ENCODE peak calls at places on chromosomes 16 and 17, in six cellular contexts. N, Z, E, R, L and M are unnamed samples.
A peak's percentile ranks its signal among the peaks of the same experiment; 100 is the strongest.

GRCh38 chr16:58219432-58219831 is 21.5 kb upstream of the CSNK2A2 start:
- DNase-seq in R (no peak), E (no peak), N (no peak), L (no peak), Z (no peak), M (no peak)

GRCh38 chr17:57892820-57893595 is 43.2 kb upstream of the MRPS23 start:
- DNase-seq in Z (no peak), E (peak; percentile 98), R (peak; percentile 81), L (no peak), N (peak; percentile 99), M (peak; percentile 86)

GRCh38 chr16:51008037-51008436 is 143.0 kb downstream of the SALL1 start:
- DNase-seq in N (no peak), E (no peak), R (no peak), Z (no peak), L (no peak), M (no peak)

GRCh38 chr17:81018044-81018802 is 16.7 kb upstream of the BAIAP2 start:
- DNase-seq in Z (no peak), E (no peak), L (peak; percentile 58), N (no peak), R (no peak), M (no peak)

GRCh38 chr17:57553991-57554825 is 190.9 kb downstream of the CCDC182 start:
- DNase-seq in L (no peak), N (peak; percentile 12), Z (no peak), R (no peak), E (no peak), M (no peak)

GRCh38 chr17:19371259-19372003 is 6.9 kb upstream of the MAPK7 start:
- DNase-seq in N (no peak), L (no peak), Z (no peak), R (no peak), E (peak; percentile 2), M (no peak)

GRCh38 chr16:72847187-72848044 is 200.5 kb downstream of the ZFHX3 start:
- DNase-seq in Z (no peak), R (no peak), E (no peak), N (no peak), L (no peak), M (peak; percentile 48)

GRCh38 chr17:34306466-34306865 is 12.8 kb upstream of the CCL8 start:
- DNase-seq in L (no peak), R (no peak), E (no peak), N (no peak), Z (no peak), M (peak; percentile 5)

GRCh38 chr16:86033016-86033474 is 134.1 kb downstream of the IRF8 start:
- DNase-seq in N (no peak), Z (no peak), E (peak; percentile 16), R (no peak), L (no peak), M (peak; percentile 36)

GRCh38 chr16:79007614-79008013 is 592.9 kb downstream of the MAF start:
- DNase-seq in R (no peak), N (peak; percentile 86), Z (no peak), E (no peak), L (no peak), M (no peak)

GRCh38 chr16:54178491-54178976 is 108.1 kb downstream of the IRX3 start:
- DNase-seq in Z (no peak), N (no peak), L (no peak), E (no peak), R (no peak), M (peak; percentile 54)

GRCh38 chr16:3637371-3637923 is 17.0 kb upstream of the DNASE1 start:
- DNase-seq in N (no peak), R (peak; percentile 25), E (no peak), Z (peak; percentile 39), L (peak; percentile 35), M (peak; percentile 57)

GRCh38 chr17:82598256-82599011 is 49.8 kb downstream of the WDR45B start:
- DNase-seq in N (no peak), R (no peak), L (no peak), E (no peak), Z (no peak), M (no peak)

GRCh38 chr17:81814748-81815645 is 11.0 kb downstream of the GCGR start:
- DNase-seq in L (no peak), E (no peak), Z (no peak), R (no peak), N (peak; percentile 36), M (peak; percentile 69)

GRCh38 chr16:20344630-20345029 is 7.9 kb downstream of the UMOD start:
- DNase-seq in R (no peak), E (no peak), Z (no peak), L (no peak), N (no peak), M (no peak)

GRCh38 chr17:80198144-80198661 is 21.9 kb downstream of the SGSH start:
- DNase-seq in N (no peak), E (no peak), Z (no peak), L (no peak), R (no peak), M (no peak)

GRCh38 chr17:28988475-28988874 is 17.4 kb downstream of the SEZ6 start:
- DNase-seq in R (no peak), Z (no peak), L (no peak), N (no peak), E (no peak), M (no peak)

GRCh38 chr17:9406046-9406631 is 169.5 kb downstream of the STX8 start:
- DNase-seq in N (no peak), R (no peak), L (no peak), Z (no peak), E (no peak), M (no peak)

GRCh38 chr17:6670571-6670970 is 19.0 kb downstream of the C17orf100 start:
- DNase-seq in N (peak; percentile 70), Z (no peak), L (no peak), R (no peak), E (no peak), M (no peak)

GRCh38 chr16:11310997-11311561 is 29.9 kb upstream of the PRM1 start:
- DNase-seq in N (no peak), L (peak; percentile 73), R (no peak), Z (peak; percentile 58), E (no peak), M (no peak)

GRCh38 chr17:37661372-37662014 is 18.2 kb upstream of the DDX52 start:
- DNase-seq in Z (no peak), L (no peak), E (no peak), R (no peak), N (no peak), M (no peak)

GRCh38 chr16:61313931-61314330 is 722.3 kb downstream of the CDH8 start:
- DNase-seq in L (no peak), N (no peak), Z (no peak), R (no peak), E (no peak), M (no peak)

GRCh38 chr17:39054111-39054645 is 87.0 kb upstream of the FBXO47 start:
- DNase-seq in R (peak; percentile 54), N (no peak), E (no peak), Z (no peak), L (no peak), M (no peak)

GRCh38 chr17:80151333-80151732 is 4.4 kb upstream of the EIF4A3 start:
- DNase-seq in R (no peak), N (no peak), E (no peak), Z (no peak), L (no peak), M (no peak)

GRCh38 chr16:30000768-30001631 is 5.0 kb downstream of the INO80E start:
- DNase-seq in E (no peak), N (no peak), Z (no peak), L (no peak), R (no peak), M (no peak)

GRCh38 chr17:5354310-5354709 is 65.2 kb downstream of the NUP88 start:
- DNase-seq in R (no peak), E (no peak), L (no peak), Z (no peak), N (no peak), M (no peak)

GRCh38 chr16:56874800-56875199 is 9.8 kb downstream of the SLC12A3 start:
- DNase-seq in Z (no peak), E (no peak), L (no peak), N (no peak), R (no peak), M (no peak)

GRCh38 chr16:76293980-76294690 is 16.9 kb downstream of the CNTNAP4 start:
- DNase-seq in R (no peak), N (no peak), Z (no peak), L (no peak), E (no peak), M (no peak)

GRCh38 chr16:81189100-81189664 is 49.3 kb upstream of the BCO1 start:
- DNase-seq in L (no peak), Z (no peak), R (peak; percentile 69), E (peak; percentile 89), N (no peak), M (no peak)
- H3K4me3 ChIP-seq in L (no peak overlapping the region), Z (no peak overlapping the region), R (no peak overlapping the region), E (no peak overlapping the region), N (no peak overlapping the region), M (no peak overlapping the region)

GRCh38 chr16:28975158-28975603 is 603 bp downstream of the SPNS1 start:
- DNase-seq in R (no peak), Z (no peak), E (no peak), N (no peak), L (no peak), M (no peak)
- H3K27me3 ChIP-seq in R (no peaks in the 10 kb centered on the region), Z (no peaks in the 10 kb centered on the region), E (no peaks in the 10 kb centered on the region), N (no peaks in the 10 kb centered on the region), L (no peaks in the 10 kb centered on the region), M (no peaks in the 10 kb centered on the region)

DNA sequence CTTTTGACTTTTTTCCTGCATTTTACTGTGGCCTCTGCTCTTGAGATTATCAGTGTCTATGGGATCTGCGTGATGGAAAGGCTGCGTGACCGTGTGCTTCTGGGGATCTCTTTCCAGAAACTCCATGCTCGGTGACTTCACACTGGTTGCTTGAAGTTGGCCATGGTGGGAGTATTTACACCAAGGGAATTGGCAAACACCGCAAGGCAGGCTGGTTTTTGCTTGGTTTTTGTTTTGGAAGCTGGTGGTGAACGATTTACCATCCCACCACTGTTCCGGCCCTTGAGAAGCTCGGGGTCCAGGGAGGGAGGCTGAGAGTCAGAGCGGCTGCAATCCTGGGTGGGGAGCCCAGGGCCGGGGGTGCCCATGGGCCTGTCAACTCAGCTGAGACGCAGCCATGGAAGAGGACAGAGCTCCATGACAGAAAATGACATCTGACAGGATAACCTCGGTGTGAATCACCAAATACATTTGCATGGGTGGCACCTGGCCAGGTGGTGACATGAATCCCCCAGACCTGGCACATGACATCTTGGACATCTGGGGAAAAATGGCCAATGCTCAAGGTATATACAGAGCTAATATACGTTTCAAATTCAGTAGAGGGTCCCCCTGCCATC is 11.1 kb downstream of the CRISPLD2 start:
- DNase-seq in R (no peak), E (no peak), Z (no peak), N (no peak), L (no peak), M (no peak)
- H3K4me1 ChIP-seq in R (peaks cover 6% of the 10 kb centered on the region), E (no peaks in the 10 kb centered on the region), Z (no peaks in the 10 kb centered on the region), N (peaks cover 14% of the 10 kb centered on the region), L (no peaks in the 10 kb centered on the region), M (no peaks in the 10 kb centered on the region)

DNA sequence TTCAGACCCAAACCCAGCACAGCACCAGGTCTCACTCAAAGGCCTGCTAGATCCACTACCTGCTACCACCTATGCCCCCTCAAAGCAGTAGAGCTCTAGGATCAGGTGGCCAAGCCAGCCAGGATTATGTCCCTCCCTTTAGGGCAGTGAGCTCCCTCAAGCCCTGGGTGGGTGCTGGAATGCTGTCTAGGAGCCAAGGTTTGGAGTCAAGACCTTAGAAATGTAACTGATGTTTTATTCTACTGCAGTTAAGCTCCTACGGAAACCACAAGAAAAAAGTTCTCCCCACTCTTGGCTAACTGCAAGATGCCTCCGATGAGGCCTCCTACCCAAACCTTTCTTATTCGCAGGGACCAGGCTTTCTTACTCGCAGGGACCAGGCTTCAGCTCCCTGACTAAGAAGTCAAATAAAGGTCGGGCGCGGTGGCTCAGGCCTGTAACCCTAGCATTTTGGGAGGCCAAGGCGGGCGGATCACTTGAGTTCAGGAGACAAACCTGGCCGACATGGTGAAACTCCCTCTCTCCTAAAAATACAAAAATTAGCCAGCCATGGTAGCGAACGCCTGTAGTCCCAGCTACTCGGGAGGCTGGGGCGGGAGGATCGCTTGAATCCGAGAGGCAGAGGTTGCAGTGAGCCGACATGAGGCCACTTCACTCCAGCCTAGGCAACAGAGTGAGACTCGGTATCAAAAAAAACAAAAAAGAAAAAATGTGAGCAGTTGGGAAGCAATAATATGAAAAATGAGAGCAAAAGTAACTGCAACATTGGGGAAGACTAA is 31.8 kb upstream of the ARL4D start:
- DNase-seq in R (no peak), Z (no peak), N (no peak), L (peak; percentile 29), E (no peak), M (no peak)
- H3K4me3 ChIP-seq in R (peak overlapping the region; percentile 53), Z (no peak overlapping the region), N (peak overlapping the region; percentile 25), L (peak overlapping the region; percentile 79), E (peak overlapping the region; percentile 75), M (no peak overlapping the region)